ENCODE peak calls at places on chromosomes 11 and 22, in four cellular contexts. One of them, this sample, is unnamed.
A peak's percentile ranks its signal among the peaks of the same experiment; 100 is the strongest.

GRCh38 chr11:19187880-19188279 is 13.9 kb downstream of the CSRP3 start:
- DNase-seq in IMR-90: no peak
- DNase-seq in A549: no peak
- DNase-seq in uterus: no peak
- DNase-seq in this sample: no peak

GRCh38 chr11:46697303-46697702 is 3.1 kb downstream of the ARHGAP1 start:
- DNase-seq in IMR-90: no peak
- DNase-seq in A549: no peak
- DNase-seq in uterus: no peak
- DNase-seq in this sample: no peak

GRCh38 chr22:24161909-24162308 is 19.4 kb upstream of the SUSD2 start:
- DNase-seq in IMR-90: no peak
- DNase-seq in A549: no peak
- DNase-seq in uterus: no peak
- DNase-seq in this sample: no peak

GRCh38 chr11:28760676-28761390 is 652.6 kb downstream of the METTL15 start:
- DNase-seq in IMR-90: peak; percentile 27
- DNase-seq in A549: no peak
- DNase-seq in uterus: no peak
- DNase-seq in this sample: no peak

GRCh38 chr11:17768547-17768946 is 34.0 kb downstream of the KCNC1 start:
- DNase-seq in IMR-90: no peak
- DNase-seq in A549: no peak
- DNase-seq in uterus: no peak
- DNase-seq in this sample: no peak

GRCh38 chr11:127994736-127995135 is 592.6 kb downstream of the ETS1 start:
- DNase-seq in IMR-90: peak; percentile 69
- DNase-seq in A549: no peak
- DNase-seq in uterus: no peak
- DNase-seq in this sample: no peak

GRCh38 chr11:61743486-61744095 is 8.8 kb upstream of the MYRF start:
- DNase-seq in IMR-90: no peak
- DNase-seq in A549: no peak
- DNase-seq in uterus: no peak
- DNase-seq in this sample: no peak

GRCh38 chr22:50243704-50244419 is 961 bp downstream of the TUBGCP6 start:
- DNase-seq in IMR-90: peak; percentile 16
- DNase-seq in A549: no peak
- DNase-seq in uterus: no peak
- DNase-seq in this sample: no peak

GRCh38 chr22:45602824-45603301 is 68.8 kb upstream of the ATXN10 start:
- DNase-seq in IMR-90: no peak
- DNase-seq in A549: peak; percentile 82
- DNase-seq in uterus: no peak
- DNase-seq in this sample: peak; percentile 30

GRCh38 chr11:117970400-117971024 is 15.7 kb upstream of the IL10RA start:
- DNase-seq in IMR-90: no peak
- DNase-seq in A549: no peak
- DNase-seq in uterus: no peak
- DNase-seq in this sample: no peak

GRCh38 chr11:123421589-123421988 is 8.5 kb upstream of the GRAMD1B start:
- DNase-seq in IMR-90: no peak
- DNase-seq in A549: no peak
- DNase-seq in uterus: no peak
- DNase-seq in this sample: no peak

GRCh38 chr11:118622376-118623290 is 15.2 kb downstream of the PHLDB1 start:
- DNase-seq in IMR-90: peak; percentile 69
- DNase-seq in A549: peak; percentile 74
- DNase-seq in uterus: peak; percentile 55
- DNase-seq in this sample: no peak

GRCh38 chr11:8732276-8732675 is 49.7 kb downstream of the RPL27A start:
- DNase-seq in IMR-90: no peak
- DNase-seq in A549: no peak
- DNase-seq in uterus: no peak
- DNase-seq in this sample: no peak

GRCh38 chr11:75100314-75100713 is 3.6 kb upstream of the OR2AT4 start:
- DNase-seq in IMR-90: peak; percentile 81
- DNase-seq in A549: peak; percentile 87
- DNase-seq in uterus: no peak
- DNase-seq in this sample: no peak

GRCh38 chr11:132862137-132862536 is 670.2 kb downstream of the OPCML start:
- DNase-seq in IMR-90: no peak
- DNase-seq in A549: no peak
- DNase-seq in uterus: no peak
- DNase-seq in this sample: no peak

GRCh38 chr11:66723693-66724092 is 5.3 kb downstream of the SPTBN2 start:
- DNase-seq in IMR-90: no peak
- DNase-seq in A549: peak; percentile 26
- DNase-seq in uterus: no peak
- DNase-seq in this sample: no peak

GRCh38 chr22:24095816-24096215 is 84.7 kb downstream of the CABIN1 start:
- DNase-seq in IMR-90: no peak
- DNase-seq in A549: no peak
- DNase-seq in uterus: no peak
- DNase-seq in this sample: no peak

GRCh38 chr22:38284042-38284402 is 11.2 kb upstream of the TMEM184B start:
- DNase-seq in IMR-90: peak; percentile 96
- DNase-seq in A549: no peak
- DNase-seq in uterus: peak; percentile 73
- DNase-seq in this sample: no peak

GRCh38 chr22:18110194-18110943 is at the start of gene TUBA8:
- DNase-seq in IMR-90: peak; percentile 16
- DNase-seq in A549: no peak
- DNase-seq in uterus: no peak
- DNase-seq in this sample: peak; percentile 24

GRCh38 chr11:113880966-113881365 is 5.6 kb upstream of the USP28 start:
- DNase-seq in IMR-90: no peak
- DNase-seq in A549: no peak
- DNase-seq in uterus: no peak
- DNase-seq in this sample: no peak

GRCh38 chr11:133134561-133135173 is 397.6 kb downstream of the OPCML start:
- DNase-seq in IMR-90: peak; percentile 4
- DNase-seq in A549: peak; percentile 47
- DNase-seq in uterus: no peak
- DNase-seq in this sample: no peak

GRCh38 chr22:30267382-30268302 is 991 bp upstream of the OSM start:
- DNase-seq in IMR-90: no peak
- DNase-seq in A549: no peak
- DNase-seq in uterus: no peak
- DNase-seq in this sample: peak; percentile 56

GRCh38 chr11:64925536-64926449 is 1.3 kb downstream of the PPP2R5B start:
- DNase-seq in IMR-90: no peak
- DNase-seq in A549: no peak
- DNase-seq in uterus: peak; percentile 28
- DNase-seq in this sample: peak; percentile 47

GRCh38 chr11:64923151-64923661 is 1.3 kb upstream of the PPP2R5B start:
- DNase-seq in IMR-90: no peak
- DNase-seq in A549: no peak
- DNase-seq in uterus: peak; percentile 32
- DNase-seq in this sample: no peak

GRCh38 chr11:64926689-64927088 is 2.2 kb downstream of the PPP2R5B start:
- DNase-seq in IMR-90: no peak
- DNase-seq in A549: no peak
- DNase-seq in uterus: peak; percentile 20
- DNase-seq in this sample: no peak

GRCh38 chr11:64924910-64925284 is 408 bp downstream of the PPP2R5B start:
- DNase-seq in IMR-90: no peak
- DNase-seq in A549: no peak
- DNase-seq in uterus: peak; percentile 52
- DNase-seq in this sample: no peak

GRCh38 chr11:64923944-64924909 is at the start of gene PPP2R5B:
- DNase-seq in IMR-90: peak; percentile 94
- DNase-seq in A549: peak; percentile 93
- DNase-seq in uterus: peak; percentile 95
- DNase-seq in this sample: peak; percentile 98
- TF ChIP-seq POLR2A in IMR-90: peak; percentile 70
- TF ChIP-seq POLR2A in A549: peak; percentile 55
- TF ChIP-seq POLR2A in uterus: peak; percentile 54
- TF ChIP-seq POLR2A in this sample: peak; percentile 91

DNA sequence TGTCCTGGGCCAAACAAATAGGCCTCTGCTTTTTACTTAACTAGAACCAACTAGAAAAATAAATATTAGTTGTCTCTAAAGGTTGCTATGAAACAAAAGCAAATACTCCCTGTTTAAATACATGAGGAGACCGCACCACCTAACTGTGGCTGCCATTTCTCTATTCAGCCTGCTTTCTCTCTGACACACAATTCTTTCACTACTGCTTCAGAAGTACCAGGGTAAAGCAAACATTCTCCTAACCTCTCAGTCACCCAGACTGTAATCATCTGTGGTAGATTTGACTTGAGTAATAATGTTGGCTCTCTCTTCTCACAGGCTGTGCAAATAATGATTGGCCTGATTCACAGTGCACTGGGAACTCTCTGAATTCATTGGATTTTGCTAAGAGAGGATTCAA is 41.0 kb upstream of the MS4A8 start:
- DNase-seq in IMR-90: no peak
- DNase-seq in A549: peak; percentile 9
- DNase-seq in uterus: no peak
- DNase-seq in this sample: no peak
- H3K9me3 ChIP-seq in IMR-90: peaks cover 4% of the 10 kb centered on the region
- H3K9me3 ChIP-seq in A549: no peaks in the 10 kb centered on the region
- H3K9me3 ChIP-seq in uterus: no peaks in the 10 kb centered on the region
- H3K9me3 ChIP-seq in this sample: no peaks in the 10 kb centered on the region

GRCh38 chr11:2156416-2157182 is 4.4 kb downstream of the INS start:
- DNase-seq in IMR-90: peak; percentile 26
- DNase-seq in A549: peak; percentile 62
- DNase-seq in uterus: peak; percentile 31
- DNase-seq in this sample: peak; percentile 36

GRCh38 chr11:2158291-2158737 is 2.7 kb downstream of the INS start:
- DNase-seq in IMR-90: no peak
- DNase-seq in A549: no peak
- DNase-seq in uterus: no peak
- DNase-seq in this sample: no peak

GRCh38 chr11:2155511-2155910 is 5.5 kb downstream of the INS start:
- DNase-seq in IMR-90: no peak
- DNase-seq in A549: no peak
- DNase-seq in uterus: no peak
- DNase-seq in this sample: no peak

GRCh38 chr11:2158966-2159365 is 2.0 kb downstream of the INS start:
- DNase-seq in IMR-90: no peak
- DNase-seq in A549: no peak
- DNase-seq in uterus: no peak
- DNase-seq in this sample: no peak

GRCh38 chr11:2157294-2158040 is 3.5 kb downstream of the INS start:
- DNase-seq in IMR-90: no peak
- DNase-seq in A549: no peak
- DNase-seq in uterus: no peak
- DNase-seq in this sample: no peak
- TF ChIP-seq POLR2A in IMR-90: no peak
- TF ChIP-seq POLR2A in A549: no peak
- TF ChIP-seq POLR2A in uterus: no peak
- TF ChIP-seq POLR2A in this sample: no peak

DNA sequence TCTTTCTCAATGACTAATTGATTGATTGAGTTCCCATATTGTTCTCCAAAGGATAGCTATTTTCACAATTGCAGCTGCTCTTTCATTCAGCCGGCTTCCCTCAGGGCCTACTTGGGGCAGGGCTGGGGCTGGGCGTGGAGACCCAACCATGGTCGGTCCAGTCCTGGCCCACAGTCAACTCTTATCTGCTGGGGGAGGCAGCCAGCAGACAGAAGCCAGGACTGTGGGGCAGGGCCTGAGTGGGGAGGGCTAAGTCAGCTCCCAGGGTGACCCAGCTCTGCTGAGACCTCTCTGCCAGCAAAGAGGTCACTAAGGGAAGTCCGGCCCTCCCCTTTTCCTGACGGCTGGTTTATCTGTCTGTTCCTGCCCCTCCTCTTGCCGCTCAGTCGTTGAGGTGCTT is 735.2 kb downstream of the TBC1D22A start:
- DNase-seq in IMR-90: no peak
- DNase-seq in A549: no peak
- DNase-seq in uterus: no peak
- DNase-seq in this sample: no peak
- H3K9me3 ChIP-seq in IMR-90: peaks cover 40% of the 10 kb centered on the region
- H3K9me3 ChIP-seq in A549: peaks cover 9% of the 10 kb centered on the region
- H3K9me3 ChIP-seq in uterus: no peaks in the 10 kb centered on the region
- H3K9me3 ChIP-seq in this sample: no peaks in the 10 kb centered on the region

GRCh38 chr11:12003329-12003728 is 5.1 kb downstream of the DKK3 start:
- DNase-seq in IMR-90: no peak
- DNase-seq in A549: no peak
- DNase-seq in uterus: no peak
- DNase-seq in this sample: no peak

GRCh38 chr11:12006552-12007229 is 1.7 kb downstream of the DKK3 start:
- DNase-seq in IMR-90: no peak
- DNase-seq in A549: no peak
- DNase-seq in uterus: no peak
- DNase-seq in this sample: no peak

GRCh38 chr11:12003815-12004214 is 4.6 kb downstream of the DKK3 start:
- DNase-seq in IMR-90: peak; percentile 66
- DNase-seq in A549: no peak
- DNase-seq in uterus: no peak
- DNase-seq in this sample: no peak

GRCh38 chr11:12005476-12005875 is 3.0 kb downstream of the DKK3 start:
- DNase-seq in IMR-90: peak; percentile 89
- DNase-seq in A549: no peak
- DNase-seq in uterus: no peak
- DNase-seq in this sample: no peak

DNA sequence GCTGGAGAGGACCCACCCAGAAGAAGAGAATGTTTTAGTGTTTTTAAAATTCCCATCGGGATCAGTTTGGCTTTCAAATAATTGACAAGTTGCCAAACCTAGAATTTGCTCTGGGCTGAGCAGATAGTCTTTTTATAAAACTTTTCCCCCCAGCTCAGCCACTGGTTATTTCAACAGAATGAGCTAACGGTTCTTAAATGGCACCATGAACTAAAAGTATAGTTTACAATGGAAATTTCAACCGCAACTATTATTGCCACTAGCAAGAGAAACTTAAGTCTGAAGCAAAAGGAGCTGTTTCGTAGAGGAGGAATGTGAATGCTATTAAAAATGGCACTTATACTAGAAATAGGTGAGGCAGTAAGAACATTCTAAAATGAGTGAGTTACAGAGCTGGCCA is 3.4 kb downstream of the DKK3 start:
- DNase-seq in IMR-90: no peak
- DNase-seq in A549: no peak
- DNase-seq in uterus: no peak
- DNase-seq in this sample: no peak
- TF ChIP-seq POLR2A in IMR-90: no peak
- TF ChIP-seq POLR2A in A549: no peak
- TF ChIP-seq POLR2A in uterus: no peak
- TF ChIP-seq POLR2A in this sample: no peak